ENCODE peak calls at places on chromosome 9, in seven cellular contexts. J is cardiac muscle cell, M is lower lobe of right lung, P is body of pancreas, H is ovary, K is keratinocyte, X is heart right ventricle. Y is an unnamed sample. For H3K27me3, the result is how much of the 10 kb centered on the place peaks cover.

GRCh38 chr9:23556459-23556858 is 269.6 kb downstream of the ELAVL2 start:
- DNase-seq in J (no peak), P (no peak), H (no peak), M (no peak), X (no peak), K (no peak), Y (no peak)

GRCh38 chr9:133728856-133729645 is 9.1 kb downstream of the SARDH start:
- DNase-seq in M (no peak), K (no peak), J (no peak), X (no peak), H (no peak), P (no peak), Y (no peak)

GRCh38 chr9:111944467-111944866 is 47.9 kb downstream of the UGCG start:
- DNase-seq in P (no peak), J (peak), M (no peak), X (no peak), H (no peak), K (no peak), Y (no peak)

GRCh38 chr9:4117835-4118610 is 181.8 kb downstream of the GLIS3 start:
- DNase-seq in H (peak), M (peak), K (no peak), P (no peak), X (no peak), J (no peak), Y (no peak)

GRCh38 chr9:118529624-118530214 is 825.5 kb downstream of the TLR4 start:
- DNase-seq in H (no peak), P (no peak), X (no peak), K (no peak), J (no peak), M (no peak), Y (no peak)

GRCh38 chr9:12813960-12814876 is 39.4 kb downstream of the LURAP1L start:
- DNase-seq in M (peak), J (peak), P (peak), K (peak), X (peak), H (peak), Y (peak)

GRCh38 chr9:72856985-72857631 is 95.7 kb downstream of the ALDH1A1 start:
- DNase-seq in P (peak), M (no peak), K (peak), H (no peak), J (peak), X (peak), Y (no peak)

GRCh38 chr9:14715102-14715501 is 7.4 kb downstream of the CER1 start:
- DNase-seq in H (no peak), P (no peak), X (no peak), M (no peak), K (no peak), J (peak), Y (no peak)

GRCh38 chr9:136920069-136920468 is 24.5 kb downstream of the FBXW5 start:
- DNase-seq in M (no peak), K (no peak), X (no peak), H (no peak), J (no peak), P (no peak), Y (no peak)

GRCh38 chr9:137974746-137975526 is 97.4 kb downstream of the CACNA1B start:
- DNase-seq in K (no peak), X (no peak), H (peak), P (no peak), J (no peak), M (peak), Y (no peak)

GRCh38 chr9:16243798-16244197 is 626.7 kb downstream of the BNC2 start:
- DNase-seq in M (no peak), P (no peak), H (no peak), K (no peak), X (no peak), J (no peak), Y (no peak)

GRCh38 chr9:94645901-94646300 is 6.6 kb upstream of the FBP1 start:
- DNase-seq in K (no peak), X (no peak), H (no peak), J (no peak), P (no peak), M (no peak), Y (no peak)

GRCh38 chr9:38068616-38068865 is 486 bp downstream of the SHB start:
- DNase-seq in M (no peak), P (peak), H (no peak), X (no peak), J (peak), K (no peak), Y (no peak)

GRCh38 chr9:12955510-12956163 is 180.8 kb downstream of the LURAP1L start:
- DNase-seq in X (no peak), H (no peak), K (no peak), J (no peak), M (no peak), P (no peak), Y (no peak)

GRCh38 chr9:20028192-20028848 is 239.5 kb upstream of the SLC24A2 start:
- DNase-seq in M (no peak), H (no peak), P (no peak), K (no peak), J (no peak), X (no peak), Y (no peak)

GRCh38 chr9:108108802-108109448 is 619.4 kb upstream of the KLF4 start:
- DNase-seq in H (no peak), J (peak), M (no peak), P (no peak), K (no peak), X (no peak), Y (no peak)

GRCh38 chr9:71681104-71681707 is 87.1 kb downstream of the CEMIP2 start:
- DNase-seq in P (no peak), J (no peak), K (no peak), H (no peak), M (no peak), X (no peak), Y (no peak)

GRCh38 chr9:19498015-19498414 is 89.2 kb downstream of the ACER2 start:
- DNase-seq in X (no peak), M (no peak), H (no peak), P (no peak), J (peak), K (no peak), Y (no peak)

GRCh38 chr9:122070728-122071127 is 22.4 kb downstream of the TTLL11 start:
- DNase-seq in H (no peak), X (no peak), K (no peak), P (no peak), J (no peak), M (no peak), Y (no peak)

GRCh38 chr9:71814805-71815204 is 46.5 kb upstream of the CEMIP2 start:
- DNase-seq in P (no peak), K (no peak), J (peak), H (no peak), M (no peak), X (peak), Y (no peak)

GRCh38 chr9:36738318-36738975 is 165.8 kb downstream of the MELK start:
- DNase-seq in K (peak), J (peak), X (no peak), M (no peak), H (no peak), P (no peak), Y (no peak)

GRCh38 chr9:91536211-91536691 is 112.6 kb upstream of the NFIL3 start:
- DNase-seq in M (no peak), X (no peak), J (no peak), K (no peak), H (no peak), P (no peak), Y (peak)

GRCh38 chr9:136170291-136170901 is 34.5 kb downstream of the LHX3 start:
- DNase-seq in J (peak), X (no peak), P (peak), K (no peak), H (peak), M (no peak), Y (no peak)

GRCh38 chr9:128703616-128704355 is 1.5 kb downstream of the PKN3 start:
- DNase-seq in P (peak), J (no peak), K (no peak), M (peak), H (peak), X (peak), Y (no peak)

GRCh38 chr9:81759680-81760215 is 70.4 kb upstream of the TLE1 start:
- DNase-seq in K (no peak), M (no peak), X (peak), J (peak), P (no peak), H (no peak), Y (peak)

GRCh38 chr9:122946486-122947003 is 5.7 kb downstream of the RABGAP1 start:
- DNase-seq in P (no peak), K (no peak), M (no peak), J (no peak), H (no peak), X (no peak), Y (no peak)

GRCh38 chr9:83656952-83657351 is 34.0 kb downstream of the IDNK start:
- DNase-seq in M (no peak), K (no peak), X (no peak), H (no peak), P (no peak), J (no peak), Y (no peak)

GRCh38 chr9:79807966-79808365 is 236.2 kb downstream of the TLE4 start:
- DNase-seq in P (no peak), X (no peak), H (no peak), M (no peak), K (no peak), J (no peak), Y (no peak)

GRCh38 chr9:35357826-35358225 is 132.1 kb upstream of the RUSC2 start:
- DNase-seq in M (no peak), P (no peak), J (no peak), K (no peak), X (no peak), H (no peak), Y (no peak)

GRCh38 chr9:88476491-88477271 is 58.3 kb upstream of the NXNL2 start:
- DNase-seq in J (no peak), X (no peak), M (no peak), K (no peak), H (no peak), P (no peak), Y (peak)

GRCh38 chr9:82706781-82707180 is 356.2 kb downstream of the RASEF start:
- DNase-seq in K (no peak), P (no peak), J (no peak), X (no peak), H (no peak), M (no peak), Y (no peak)

DNA sequence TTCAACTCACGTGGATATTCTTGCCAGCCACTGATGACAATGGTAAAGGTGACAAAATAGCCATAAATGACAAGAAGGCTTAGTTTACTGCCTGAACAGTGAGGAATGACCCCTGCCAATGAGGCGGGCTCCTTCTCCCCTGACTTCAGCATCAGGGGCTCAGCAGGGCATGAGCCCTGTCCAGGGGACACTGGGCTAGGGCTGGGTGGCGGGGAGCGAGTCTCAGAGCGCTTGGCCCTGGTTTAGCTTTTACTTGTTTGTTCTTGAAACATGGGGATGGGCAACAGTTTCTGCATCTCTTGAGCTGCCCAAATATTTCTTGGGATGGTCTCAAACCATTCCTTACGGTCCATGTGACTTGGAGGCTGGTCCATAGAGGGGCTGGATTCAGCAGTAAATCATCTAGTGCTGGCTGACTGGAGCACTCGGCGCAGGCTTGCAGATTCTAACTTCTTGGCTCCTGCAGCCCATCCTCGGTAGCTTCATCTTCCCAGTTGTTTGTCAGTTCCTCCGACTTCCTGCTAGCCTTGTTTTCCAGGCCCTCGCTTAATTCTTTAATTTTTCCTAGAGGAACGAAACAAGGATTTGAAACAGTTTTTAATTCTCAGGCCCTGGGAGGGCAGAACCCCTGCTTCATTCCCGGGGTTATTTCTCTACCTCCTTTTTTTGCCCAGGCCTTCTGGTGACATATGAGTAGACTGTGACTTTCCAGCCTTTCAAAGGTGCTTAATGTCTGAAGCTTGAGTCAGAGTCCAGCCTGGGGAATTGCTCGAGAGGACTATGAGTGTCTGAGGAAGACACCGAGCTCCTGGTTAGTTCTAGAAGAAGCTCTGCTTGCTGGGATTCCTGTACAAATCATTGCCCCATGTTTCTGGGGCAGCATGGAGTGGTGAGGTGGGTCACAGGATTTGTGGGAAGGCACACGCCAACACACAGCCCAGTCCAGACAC is 4.5 kb upstream of the HMCN2 start:
- DNase-seq in K (no peak), M (no peak), P (no peak), J (no peak), X (no peak), H (no peak), Y (no peak)
- H3K27me3 ChIP-seq in K (under half), M (under half), P (under half), J (under half), X (half or more), H (under half), Y (under half)

GRCh38 chr9:21994996-21995651 is 533 bp downstream of the CDKN2B-AS1 start:
- DNase-seq in X (peak), H (peak), K (no peak), J (peak), P (peak), M (peak), Y (no peak)
- H3K27me3 ChIP-seq in X (under half), H (under half), K (under half), J (half or more), P (under half), M (under half), Y (under half)

DNA sequence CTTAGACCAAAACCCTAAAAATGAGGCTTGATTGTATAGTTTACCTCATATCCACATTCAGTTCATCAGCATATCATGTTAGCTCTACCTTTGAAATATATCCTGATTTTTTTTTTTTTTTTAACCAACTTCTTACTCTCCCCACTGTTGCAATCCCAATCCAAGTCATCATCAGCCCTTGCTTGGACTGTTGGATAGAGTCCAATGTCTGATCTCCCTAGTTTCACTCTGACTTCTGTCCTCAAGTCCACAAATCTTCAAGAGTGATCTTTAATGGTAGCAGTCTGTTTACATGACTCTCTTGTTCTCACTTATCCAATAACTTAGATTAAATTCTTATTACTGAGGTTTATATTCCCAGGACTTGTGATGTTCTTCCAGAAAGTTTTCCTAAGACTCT is 30.8 kb downstream of the NAA35 start:
- DNase-seq in M (no peak), H (no peak), P (no peak), K (no peak), J (peak), X (no peak), Y (no peak)
- H3K27me3 ChIP-seq in M (under half), H (under half), P (under half), K (under half), J (under half), X (under half), Y (under half)

GRCh38 chr9:110864011-110864410 is 174.3 kb downstream of the LPAR1 start:
- DNase-seq in J (no peak), P (no peak), M (no peak), H (no peak), K (no peak), X (no peak), Y (no peak)

GRCh38 chr9:110875275-110875674 is 163.0 kb downstream of the LPAR1 start:
- DNase-seq in H (no peak), J (no peak), M (peak), X (peak), P (peak), K (no peak), Y (no peak)

GRCh38 chr9:110871736-110872135 is 166.5 kb downstream of the LPAR1 start:
- DNase-seq in H (no peak), K (no peak), P (no peak), J (no peak), M (no peak), X (no peak), Y (no peak)

DNA sequence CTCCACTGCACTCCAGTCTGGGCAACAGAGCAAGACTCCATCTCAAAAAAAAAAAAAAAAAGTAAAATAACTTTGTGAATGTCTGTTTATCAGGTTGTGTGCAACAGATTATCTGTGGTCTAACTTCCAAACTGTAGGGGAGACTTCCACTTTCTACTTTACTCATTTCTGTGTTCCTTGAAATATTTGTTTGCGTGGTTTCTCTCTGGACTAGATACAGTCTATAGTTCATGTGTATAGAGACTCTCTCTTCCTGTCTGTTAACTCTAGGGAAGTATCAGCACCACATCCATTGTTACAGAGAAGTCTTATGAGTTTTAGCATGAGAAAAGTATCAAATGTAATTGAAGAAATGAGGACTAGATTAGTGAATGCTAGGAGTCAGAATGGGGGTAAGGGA is 168.3 kb downstream of the LPAR1 start:
- DNase-seq in M (no peak), J (no peak), K (no peak), P (no peak), H (no peak), X (no peak), Y (no peak)
- H3K27me3 ChIP-seq in M (under half), J (under half), K (under half), P (under half), H (under half), X (under half), Y (under half)

DNA sequence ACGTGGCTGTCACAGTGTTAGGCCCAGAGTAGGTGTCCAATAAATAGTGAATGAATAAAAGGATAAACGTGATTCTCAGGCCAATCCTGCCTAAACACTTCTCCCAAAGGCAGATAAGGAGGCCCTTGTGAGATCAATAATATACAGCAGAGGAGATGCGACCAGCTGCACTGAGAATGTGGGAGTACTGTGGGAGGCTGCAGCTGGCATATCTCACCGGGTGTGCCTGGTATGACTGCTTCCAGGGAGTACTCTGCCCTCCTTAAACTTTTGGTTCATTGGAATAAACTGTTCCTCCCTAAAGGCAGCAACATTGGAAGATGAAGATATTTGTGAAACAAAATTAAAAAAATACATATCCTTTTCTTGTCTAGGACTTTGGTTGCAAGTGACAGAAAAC is 57.1 kb upstream of the PTPN3 start:
- DNase-seq in X (no peak), H (no peak), K (no peak), J (no peak), P (no peak), M (no peak), Y (no peak)
- H3K27me3 ChIP-seq in X (under half), H (under half), K (under half), J (under half), P (under half), M (under half), Y (under half)

GRCh38 chr9:126669108-126669507 is 55.4 kb downstream of the LMX1B start:
- DNase-seq in P (no peak), X (no peak), H (no peak), M (no peak), J (no peak), K (no peak), Y (no peak)
- H3K27me3 ChIP-seq in P (under half), X (under half), H (under half), M (half or more), J (half or more), K (under half), Y (under half)

Y was measured in kidney epithelial cell.